ENCODE peak calls at places on chromosome 1, in ten cellular contexts. V is left ventricle myocardium inferior; I is CD8-positive, alpha-beta memory T cell; N is thoracic aorta; R is HCT116; Y is colonic mucosa; U is foreskin keratinocyte; B is MM.1S; G is mesendoderm; F is tibial nerve. J is an unnamed sample. For H3K27me3, the result is how much of the 10 kb centered on the place peaks cover.

GRCh38 chr1:55304306-55304705 is 89.1 kb upstream of the USP24 start:
- DNase-seq in G (peak), Y (no peak), U (no peak), I (no peak), R (no peak), F (no peak), B (no peak), V (peak), N (no peak), J (no peak)

GRCh38 chr1:31596737-31597097 is 20.4 kb downstream of the TINAGL1 start:
- DNase-seq in G (no peak), I (no peak), R (no peak), U (no peak), V (no peak), B (no peak), Y (no peak), N (no peak), F (no peak), J (no peak)

GRCh38 chr1:59360170-59360569 is 63.3 kb downstream of the FGGY start:
- DNase-seq in F (no peak), B (no peak), I (no peak), U (peak), G (no peak), N (peak), R (no peak), V (no peak), Y (no peak), J (no peak)

GRCh38 chr1:21508580-21509350 is 458 bp upstream of the ALPL start:
- DNase-seq in G (peak), B (peak), N (no peak), U (no peak), V (peak), I (peak), F (peak), R (no peak), Y (peak), J (peak)

GRCh38 chr1:40272653-40273213 is 14.7 kb downstream of the ZMPSTE24 start:
- DNase-seq in F (no peak), I (no peak), N (no peak), G (no peak), B (no peak), Y (no peak), U (no peak), R (no peak), V (no peak), J (no peak)

GRCh38 chr1:9289090-9289534 is 3.6 kb upstream of the SPSB1 start:
- DNase-seq in F (peak), B (peak), I (peak), N (peak), U (peak), R (peak), G (peak), V (peak), Y (peak), J (peak)

GRCh38 chr1:56773341-56774066 is 45.7 kb downstream of the FYB2 start:
- DNase-seq in Y (no peak), B (no peak), U (peak), I (no peak), F (no peak), V (no peak), R (no peak), G (no peak), N (no peak), J (no peak)

GRCh38 chr1:149995927-149996326 is 14.6 kb downstream of the OTUD7B start:
- DNase-seq in N (no peak), Y (no peak), G (peak), F (no peak), R (no peak), V (no peak), U (peak), I (no peak), B (no peak), J (no peak)

GRCh38 chr1:9320520-9321479 is 28.1 kb downstream of the SPSB1 start:
- DNase-seq in V (no peak), Y (no peak), I (no peak), U (no peak), B (no peak), R (no peak), F (no peak), G (peak), N (no peak), J (no peak)

GRCh38 chr1:12166834-12167492 is at the start of gene TNFRSF1B:
- DNase-seq in V (peak), R (no peak), N (no peak), B (peak), G (peak), F (no peak), U (no peak), I (peak), Y (peak), J (peak)

GRCh38 chr1:70509996-70510876 is 99.2 kb downstream of the CTH start:
- DNase-seq in I (no peak), B (peak), G (peak), V (no peak), F (peak), R (peak), Y (no peak), N (no peak), U (peak), J (no peak)

GRCh38 chr1:232570007-232570406 is 59.9 kb downstream of the SIPA1L2 start:
- DNase-seq in Y (no peak), N (no peak), R (no peak), V (no peak), U (peak), G (no peak), I (no peak), B (no peak), F (no peak), J (no peak)

GRCh38 chr1:247288341-247288740 is 32.5 kb downstream of the VN1R5 start:
- DNase-seq in I (no peak), Y (peak), V (no peak), N (no peak), B (no peak), G (no peak), F (no peak), U (no peak), R (no peak), J (no peak)

GRCh38 chr1:112625696-112626095 is 6.1 kb downstream of the CAPZA1 start:
- DNase-seq in G (no peak), U (no peak), V (no peak), I (no peak), R (no peak), N (peak), Y (no peak), F (no peak), B (no peak), J (peak)

GRCh38 chr1:93672069-93672468 is 9.6 kb downstream of the BCAR3 start:
- DNase-seq in N (no peak), V (peak), R (no peak), U (no peak), I (no peak), F (peak), G (no peak), Y (peak), B (no peak), J (peak)

GRCh38 chr1:1085911-1086841 is 12.1 kb upstream of the RNF223 start:
- DNase-seq in B (no peak), R (no peak), U (no peak), G (no peak), V (no peak), F (no peak), I (peak), N (no peak), Y (no peak), J (no peak)

GRCh38 chr1:182056596-182057366 is 4.7 kb downstream of the ZNF648 start:
- DNase-seq in Y (peak), F (no peak), G (no peak), N (no peak), B (no peak), U (no peak), V (no peak), R (no peak), I (no peak), J (no peak)

GRCh38 chr1:24212376-24212775 is 25.3 kb upstream of the IFNLR1 start:
- DNase-seq in U (no peak), G (no peak), R (no peak), F (no peak), V (no peak), N (no peak), I (no peak), B (no peak), Y (no peak), J (no peak)

GRCh38 chr1:234926574-234927311 is 201.9 kb downstream of the TOMM20 start:
- DNase-seq in F (no peak), Y (peak), I (no peak), N (no peak), B (peak), U (no peak), V (no peak), R (no peak), G (no peak), J (peak)

DNA sequence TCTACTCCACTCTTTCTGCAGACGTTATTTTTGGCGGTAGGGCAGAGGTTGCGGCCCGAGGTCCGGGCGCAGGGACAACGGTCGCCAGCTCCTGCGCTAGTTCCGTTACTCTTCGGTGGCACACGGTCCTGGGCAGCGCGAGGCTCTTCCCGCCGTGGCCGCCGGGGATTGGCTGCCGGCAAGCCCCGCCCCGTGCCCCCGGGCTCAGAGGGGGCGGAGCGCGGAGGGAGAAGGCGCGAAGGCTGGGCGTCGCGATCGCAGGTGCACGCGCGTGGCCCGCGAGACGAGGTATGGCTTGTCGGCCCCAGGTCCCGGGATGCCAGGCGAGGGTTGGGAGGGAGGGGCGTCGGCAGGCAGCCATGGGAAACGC is 515 bp upstream of the SHE start:
- DNase-seq in R (no peak), Y (no peak), N (no peak), B (no peak), U (no peak), I (no peak), G (peak), F (no peak), V (peak), J (no peak)
- H3K27me3 ChIP-seq in R (under half), Y (under half), N (under half), B (under half), U (half or more), I (under half), G (under half), F (half or more), V (under half), J (under half)

DNA sequence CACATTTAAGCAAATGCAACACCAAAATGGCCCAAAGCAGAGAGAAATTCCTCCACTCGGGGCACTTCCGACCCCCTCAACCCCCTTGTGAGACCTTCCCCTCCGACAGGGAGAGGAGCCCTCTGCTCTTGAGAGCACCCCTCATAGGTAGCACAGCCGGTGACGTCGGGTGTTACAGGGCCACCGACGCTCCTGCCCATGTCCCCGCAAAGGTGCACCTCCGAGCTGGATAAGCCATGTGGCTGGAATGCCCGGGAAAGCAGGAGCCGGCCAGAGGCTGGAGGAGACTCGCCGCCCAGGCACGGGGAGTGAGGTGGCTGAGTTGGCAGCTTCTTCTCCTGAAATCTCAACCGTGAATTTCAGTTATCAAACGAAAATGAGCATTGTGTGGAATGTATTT is 67.1 kb upstream of the ARHGEF16 start:
- DNase-seq in N (no peak), F (no peak), Y (no peak), G (no peak), R (no peak), U (no peak), V (no peak), B (no peak), I (no peak), J (no peak)
- H3K27me3 ChIP-seq in N (under half), F (under half), Y (under half), G (under half), R (under half), U (under half), V (half or more), B (half or more), I (under half), J (under half)

GRCh38 chr1:197908695-197909336 is 6.4 kb downstream of the C1orf53 start:
- DNase-seq in V (no peak), G (no peak), N (no peak), R (no peak), U (no peak), I (no peak), F (no peak), Y (no peak), B (no peak), J (no peak)
- H3K27me3 ChIP-seq in V (half or more), G (half or more), N (under half), R (under half), U (half or more), I (half or more), F (half or more), Y (half or more), B (half or more), J (half or more)

GRCh38 chr1:38814444-38814983 is 45.1 kb downstream of the RRAGC start:
- DNase-seq in F (no peak), I (no peak), R (no peak), G (no peak), Y (no peak), V (no peak), U (no peak), N (no peak), B (no peak), J (no peak)
- H3K27me3 ChIP-seq in F (half or more), I (under half), R (under half), G (under half), Y (under half), V (half or more), U (half or more), N (under half), B (under half), J (half or more)

DNA sequence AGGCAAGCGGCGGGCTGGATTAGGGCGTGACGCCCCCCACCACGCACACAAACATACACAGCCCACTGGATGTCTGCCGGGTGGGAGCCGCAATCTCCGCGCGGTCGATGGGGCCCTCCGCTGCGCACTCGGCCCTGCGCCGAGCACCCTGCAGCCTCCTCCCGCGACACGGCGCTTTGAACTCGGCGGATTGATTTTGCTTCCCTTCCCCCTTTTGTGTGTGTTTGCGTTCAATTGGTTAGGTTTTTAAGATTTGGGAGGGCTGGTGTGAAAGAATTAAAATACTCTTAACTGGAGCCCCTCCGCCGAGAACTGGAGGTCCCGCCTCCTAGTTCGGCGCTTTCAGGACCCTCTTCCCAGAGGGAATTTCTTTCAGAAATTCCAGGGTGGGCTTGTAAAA is 7.8 kb upstream of the BARHL2 start:
- DNase-seq in G (peak), I (no peak), U (no peak), B (no peak), Y (no peak), F (no peak), R (no peak), V (no peak), N (no peak), J (no peak)
- H3K27me3 ChIP-seq in G (half or more), I (half or more), U (half or more), B (under half), Y (half or more), F (half or more), R (under half), V (half or more), N (half or more), J (half or more)

DNA sequence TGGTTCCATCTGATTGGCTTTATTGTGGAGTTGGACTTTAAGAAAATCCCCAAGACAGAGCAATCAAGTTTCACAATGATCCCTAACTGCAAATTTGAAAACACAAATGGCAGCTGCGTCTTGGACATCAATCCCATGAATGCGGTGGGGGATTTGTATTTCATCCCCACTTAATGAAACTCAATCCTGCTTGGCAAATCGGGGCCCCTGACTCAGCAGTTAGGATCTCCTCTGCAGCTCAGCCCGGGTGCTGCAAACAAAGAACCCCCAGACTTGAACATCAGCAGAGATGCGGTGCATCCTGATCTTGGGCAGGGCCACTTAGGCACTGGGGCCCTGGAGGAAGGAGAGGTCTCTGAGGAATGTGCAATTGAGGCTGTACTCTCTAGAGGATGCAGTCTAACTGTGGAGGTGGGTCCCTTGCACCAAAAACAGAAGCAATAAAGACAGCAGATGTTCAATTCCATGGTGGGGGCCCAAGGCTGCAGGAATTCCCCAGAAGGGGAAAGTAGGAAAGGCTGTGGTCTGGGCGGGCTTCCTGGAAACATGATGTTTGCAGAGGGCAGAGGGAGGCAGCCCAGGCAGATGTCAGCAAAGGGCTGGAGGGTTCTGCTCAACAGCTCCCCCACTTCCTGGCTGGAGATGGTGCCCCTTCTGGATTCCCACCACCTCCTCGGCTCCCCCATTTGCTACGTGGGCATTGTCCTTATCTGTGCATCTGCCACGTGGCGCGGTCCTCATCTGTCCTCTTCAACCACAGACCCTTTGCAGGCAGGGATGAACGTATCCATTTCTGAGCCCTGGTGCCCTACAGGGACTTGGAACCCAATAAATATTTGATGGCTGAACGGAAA is 8.6 kb upstream of the GUCA2B start:
- DNase-seq in I (no peak), F (no peak), G (no peak), V (no peak), Y (no peak), N (no peak), B (no peak), U (no peak), R (no peak), J (no peak)
- H3K27me3 ChIP-seq in I (under half), F (half or more), G (under half), V (half or more), Y (under half), N (under half), B (under half), U (under half), R (under half), J (under half)

GRCh38 chr1:202225131-202225530 is 31.5 kb downstream of the LGR6 start:
- DNase-seq in N (no peak), G (no peak), V (no peak), F (no peak), R (no peak), B (no peak), U (no peak), Y (no peak), I (no peak), J (no peak)

GRCh38 chr1:202229376-202229775 is 35.8 kb downstream of the LGR6 start:
- DNase-seq in N (no peak), V (no peak), U (peak), B (no peak), Y (no peak), G (no peak), F (no peak), I (no peak), R (no peak), J (no peak)

GRCh38 chr1:202228484-202229122 is 35.0 kb downstream of the LGR6 start:
- DNase-seq in V (no peak), I (no peak), R (no peak), B (no peak), F (no peak), G (no peak), N (no peak), Y (no peak), U (peak), J (no peak)

GRCh38 chr1:202227997-202228401 is 34.4 kb downstream of the LGR6 start:
- DNase-seq in G (no peak), U (no peak), N (no peak), B (peak), I (no peak), R (no peak), F (no peak), Y (no peak), V (no peak), J (no peak)

DNA sequence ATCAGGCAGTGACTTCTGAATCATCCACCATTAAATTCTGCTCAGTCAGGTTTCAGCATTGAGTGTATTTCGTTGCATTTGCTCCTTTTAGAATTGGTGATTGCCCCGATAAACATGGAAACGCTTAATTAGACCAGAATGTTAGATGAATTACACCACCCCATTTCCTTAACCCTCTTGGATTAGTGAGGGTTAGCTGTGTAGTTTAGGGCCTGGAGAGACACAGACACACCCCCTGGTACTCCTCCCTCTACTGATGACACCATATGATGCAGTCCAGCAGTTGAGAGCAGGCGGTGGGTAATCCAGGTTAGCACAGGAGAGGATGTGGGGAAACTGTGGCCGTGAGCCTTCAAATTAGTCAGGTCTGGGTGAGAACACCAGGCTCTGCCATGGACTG is 33.7 kb downstream of the LGR6 start:
- DNase-seq in B (no peak), I (no peak), U (no peak), N (no peak), G (no peak), V (no peak), Y (no peak), R (no peak), F (no peak), J (no peak)
- H3K27me3 ChIP-seq in B (under half), I (under half), U (under half), N (under half), G (under half), V (under half), Y (under half), R (under half), F (under half), J (under half)

DNA sequence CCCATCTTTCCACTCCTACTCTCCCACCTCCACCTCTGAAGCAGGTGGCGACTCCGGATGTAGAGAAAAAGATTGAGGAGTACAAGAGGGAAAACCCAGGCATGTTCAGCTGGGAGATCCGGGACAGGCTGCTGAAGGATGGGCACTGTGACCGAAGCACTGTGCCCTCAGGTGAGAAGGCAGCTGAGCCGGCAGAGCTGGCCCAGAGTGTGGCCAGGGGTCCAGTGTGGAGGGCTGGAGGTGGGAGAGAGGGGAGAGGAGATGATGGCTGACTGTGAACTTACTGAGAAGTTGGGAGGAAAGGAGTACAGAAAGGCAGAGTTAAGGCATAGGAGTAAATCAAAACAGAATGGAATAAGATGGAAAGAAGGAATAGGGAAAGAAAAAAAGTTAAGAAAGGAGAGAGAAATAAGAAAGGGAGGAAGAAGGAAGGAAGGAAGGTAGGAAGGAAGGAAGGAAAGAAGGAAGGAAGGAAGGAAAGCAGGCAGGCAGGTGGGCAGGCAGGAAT is 4.5 kb downstream of the PAX7 start:
- DNase-seq in Y (no peak), R (no peak), N (no peak), F (no peak), I (no peak), B (no peak), U (no peak), G (no peak), V (no peak), J (no peak)
- H3K27me3 ChIP-seq in Y (half or more), R (half or more), N (under half), F (half or more), I (half or more), B (half or more), U (half or more), G (half or more), V (half or more), J (half or more)

GRCh38 chr1:19980298-19980697 is 880 bp upstream of the PLA2G2A start:
- DNase-seq in U (no peak), V (no peak), G (no peak), F (no peak), Y (peak), R (no peak), I (no peak), B (no peak), N (no peak), J (no peak)

GRCh38 chr1:19981507-19982312 is 2.3 kb upstream of the PLA2G2A start:
- DNase-seq in G (no peak), N (no peak), U (no peak), B (no peak), R (no peak), V (no peak), I (no peak), Y (peak), F (no peak), J (no peak)

GRCh38 chr1:19981170-19981506 is 1.7 kb upstream of the PLA2G2A start:
- DNase-seq in I (no peak), Y (no peak), F (no peak), N (no peak), V (no peak), B (no peak), U (no peak), R (no peak), G (no peak), J (no peak)

GRCh38 chr1:19978143-19978542 is 1.3 kb downstream of the PLA2G2A start:
- DNase-seq in V (no peak), U (no peak), N (no peak), F (no peak), Y (no peak), I (no peak), B (no peak), G (no peak), R (no peak), J (no peak)

GRCh38 chr1:19979494-19979977 is at the start of gene PLA2G2A:
- DNase-seq in F (peak), I (no peak), V (no peak), B (no peak), U (no peak), Y (peak), R (no peak), N (no peak), G (no peak), J (no peak)
- H3K27me3 ChIP-seq in F (under half), I (under half), V (under half), B (half or more), U (half or more), Y (under half), R (under half), N (under half), G (under half), J (under half)